ENCODE peak calls at places on chromosomes 13 and 19, in four cellular contexts. J, Z, P and N are unnamed samples.

GRCh38 chr13:49220035-49220855 is at the start of gene MLNR:
- DNase-seq in J (peak; percentile 22), P (peak; percentile 65), Z (no peak), N (no peak)

GRCh38 chr13:65892859-65893258 is 1337.3 kb downstream of the PCDH9 start:
- DNase-seq in Z (no peak), P (no peak), J (no peak), N (no peak)

GRCh38 chr13:73767191-73767741 is 366.9 kb downstream of the KLF12 start:
- DNase-seq in J (no peak), P (no peak), Z (no peak), N (no peak)

GRCh38 chr13:76936736-76937135 is 11.6 kb upstream of the ACOD1 start:
- DNase-seq in J (no peak), Z (no peak), P (no peak), N (no peak)

GRCh38 chr19:5536337-5536894 is 31.3 kb downstream of the TINCR start:
- DNase-seq in P (no peak), J (peak; percentile 70), Z (no peak), N (peak; percentile 63)

GRCh38 chr13:77918391-77919261 is at the start of gene EDNRB:
- DNase-seq in P (peak; percentile 55), Z (no peak), J (peak; percentile 29), N (peak; percentile 56)

GRCh38 chr19:54882758-54883157 is 8.7 kb downstream of the FCAR start:
- DNase-seq in Z (no peak), P (no peak), J (no peak), N (no peak)

GRCh38 chr13:29923554-29924481 is 73.4 kb upstream of the UBL3 start:
- DNase-seq in J (peak; percentile 92), Z (peak; percentile 81), P (peak; percentile 95), N (peak; percentile 83)

GRCh38 chr19:43525836-43526771 is 897 bp downstream of the ETHE1 start:
- DNase-seq in J (peak; percentile 39), Z (no peak), P (no peak), N (peak; percentile 43)

GRCh38 chr19:1858412-1859081 is 4.8 kb downstream of the KLF16 start:
- DNase-seq in J (no peak), P (peak; percentile 56), Z (no peak), N (no peak)

GRCh38 chr13:44364601-44365000 is 9.0 kb upstream of the SERP2 start:
- DNase-seq in Z (no peak), J (no peak), P (no peak), N (no peak)

GRCh38 chr13:58773280-58773859 is 1141.8 kb downstream of the PCDH17 start:
- DNase-seq in Z (no peak), J (no peak), P (no peak), N (no peak)

GRCh38 chr19:13461536-13461935 is 44.7 kb downstream of the CACNA1A start:
- DNase-seq in P (no peak), J (no peak), Z (no peak), N (no peak)

GRCh38 chr13:35672611-35673010 is 196.1 kb upstream of the MAB21L1 start:
- DNase-seq in Z (no peak), J (no peak), P (no peak), N (no peak)

GRCh38 chr19:13838071-13838942 is 38.6 kb upstream of the NANOS3 start:
- DNase-seq in J (no peak), Z (no peak), P (no peak), N (no peak)

GRCh38 chr13:53254495-53254894 is 225.9 kb downstream of the OLFM4 start:
- DNase-seq in J (no peak), Z (no peak), P (no peak), N (no peak)

GRCh38 chr19:7947939-7948338 is 4.5 kb upstream of the TIMM44 start:
- DNase-seq in Z (no peak), J (no peak), P (no peak), N (no peak)

GRCh38 chr13:40060318-40061007 is 405.0 kb downstream of the COG6 start:
- DNase-seq in P (no peak), J (peak; percentile 96), Z (peak; percentile 46), N (peak; percentile 70)

GRCh38 chr19:18416778-18417249 is 2.4 kb upstream of the SSBP4 start:
- DNase-seq in Z (no peak), P (peak; percentile 91), J (peak; percentile 77), N (peak; percentile 80)

GRCh38 chr13:51292000-51292550 is 47.4 kb upstream of the SERPINE3 start:
- DNase-seq in P (no peak), J (no peak), Z (no peak), N (no peak)

GRCh38 chr13:76879211-76879875 is 6.9 kb downstream of the KCTD12 start:
- DNase-seq in Z (peak; percentile 57), P (peak; percentile 65), J (peak; percentile 23), N (peak; percentile 66)

GRCh38 chr19:3683866-3684816 is 16.1 kb downstream of the PIP5K1C start:
- DNase-seq in P (no peak), J (no peak), Z (no peak), N (peak; percentile 22)
- H3K4me3 ChIP-seq in P (no peak overlapping the region), J (no peak overlapping the region), Z (no peak overlapping the region), N (no peak overlapping the region)

GRCh38 chr13:41848435-41849255 is 112.3 kb downstream of the VWA8 start:
- DNase-seq in P (no peak), Z (no peak), J (no peak), N (no peak)
- TF ChIP-seq CTCF in P (no peak), Z (no peak), J (no peak), N (no peak)

GRCh38 chr19:47186337-47187022 is 44.5 kb downstream of the BBC3 start:
- DNase-seq in J (no peak), P (no peak), Z (no peak), N (no peak)

GRCh38 chr19:47187023-47187655 is 43.9 kb downstream of the BBC3 start:
- DNase-seq in J (no peak), Z (no peak), P (no peak), N (no peak)

GRCh38 chr19:47188507-47189033 is 42.4 kb downstream of the BBC3 start:
- DNase-seq in J (no peak), P (no peak), Z (no peak), N (no peak)

GRCh38 chr19:47187797-47188196 is 43.2 kb downstream of the BBC3 start:
- DNase-seq in J (no peak), P (no peak), Z (no peak), N (no peak)

DNA sequence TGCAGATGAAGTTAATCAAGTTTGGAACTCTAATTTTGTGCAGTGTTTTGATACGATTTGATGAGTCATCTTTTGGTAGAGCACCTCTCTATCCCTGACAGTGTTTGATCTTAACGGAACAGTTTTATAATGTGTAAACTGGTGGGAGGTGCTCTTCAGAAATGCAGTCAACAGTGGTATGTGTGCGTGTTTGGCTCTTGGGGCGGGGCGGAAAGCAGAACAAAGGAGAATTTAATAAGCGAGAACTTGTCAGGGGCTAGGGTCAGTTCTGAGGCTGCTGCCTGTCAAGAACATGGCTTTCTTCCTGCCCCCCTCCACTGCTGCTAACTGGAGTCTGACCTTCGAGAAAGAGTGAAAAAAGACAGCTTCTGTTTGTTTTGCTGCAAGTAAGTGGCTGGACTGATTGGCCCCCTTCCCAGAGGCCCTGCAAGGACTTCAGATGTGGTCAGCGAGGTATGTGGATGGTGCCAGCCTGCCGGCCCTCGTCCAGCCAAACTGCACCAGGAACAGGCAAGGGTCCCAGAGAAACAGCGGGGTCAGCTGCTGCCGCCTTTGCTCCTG is 40.8 kb downstream of the BBC3 start:
- DNase-seq in P (peak; percentile 56), J (peak; percentile 61), Z (peak; percentile 29), N (peak; percentile 82)
- H3K36me3 ChIP-seq in P (no peaks in the 10 kb centered on the region), J (no peaks in the 10 kb centered on the region), Z (no peaks in the 10 kb centered on the region), N (no peaks in the 10 kb centered on the region)

DNA sequence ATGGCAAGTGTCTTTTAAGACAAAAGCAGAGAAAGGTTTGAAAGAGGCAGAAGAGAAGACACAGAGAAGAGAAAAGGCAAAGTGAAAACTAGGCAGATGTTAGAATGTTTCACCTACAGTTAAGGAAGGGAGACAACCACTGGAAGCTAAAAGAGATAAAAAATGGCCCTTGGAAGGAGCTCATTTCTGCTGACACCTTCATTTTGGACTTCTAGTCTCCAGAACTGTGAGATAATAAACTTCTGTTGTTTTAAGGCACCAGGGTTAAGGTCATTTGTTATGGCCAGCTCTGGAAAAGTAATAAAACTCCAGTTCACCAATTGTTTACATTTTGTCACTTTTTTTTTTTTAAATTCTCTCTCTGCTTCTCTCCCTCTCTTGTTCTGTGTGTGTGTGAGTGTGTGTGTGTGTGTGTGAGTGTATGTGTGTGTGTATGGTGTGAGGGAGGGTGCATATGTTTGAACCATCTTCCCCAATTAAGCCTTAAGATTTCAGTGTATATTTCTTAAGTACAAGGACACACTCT is 374.6 kb downstream of the DACH1 start:
- DNase-seq in J (no peak), Z (no peak), P (no peak), N (no peak)
- H3K4me3 ChIP-seq in J (no peak overlapping the region), Z (no peak overlapping the region), P (no peak overlapping the region), N (no peak overlapping the region)

DNA sequence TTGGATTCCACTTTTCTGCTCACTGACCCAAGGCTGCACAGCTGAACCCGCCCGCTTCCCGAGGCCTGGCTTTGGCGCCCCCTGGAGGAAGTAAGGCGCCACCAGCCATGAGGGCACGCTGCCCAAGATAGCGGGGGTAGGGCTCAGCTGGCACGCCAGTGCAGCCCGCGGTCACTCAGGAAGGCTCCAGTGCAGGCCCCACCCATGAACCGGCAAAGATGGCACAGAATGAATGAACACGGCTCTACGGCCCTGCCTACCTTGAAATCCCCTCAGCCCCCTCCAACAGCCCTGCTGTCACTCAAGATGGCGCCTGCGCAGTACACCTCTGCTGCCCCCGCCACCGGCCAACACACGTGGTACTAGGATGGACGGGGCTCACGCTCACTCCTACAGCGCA is 3.0 kb downstream of the PEG3 start:
- DNase-seq in Z (peak; percentile 33), P (peak; percentile 91), J (peak; percentile 86), N (peak; percentile 91)
- TF ChIP-seq CTCF in Z (peak; percentile 22), P (peak; percentile 73), J (peak; percentile 31), N (peak; percentile 78)

GRCh38 chr19:812049-812816 is 9.5 kb downstream of the PLPPR3 start:
- DNase-seq in Z (no peak), P (no peak), J (no peak), N (no peak)

GRCh38 chr19:812819-813358 is 8.9 kb downstream of the PLPPR3 start:
- DNase-seq in P (no peak), J (no peak), Z (no peak), N (no peak)

GRCh38 chr19:810077-810855 is 11.5 kb downstream of the PLPPR3 start:
- DNase-seq in Z (no peak), P (no peak), J (no peak), N (peak; percentile 54)

GRCh38 chr19:811511-812048 is 10.2 kb downstream of the PLPPR3 start:
- DNase-seq in J (no peak), Z (no peak), P (no peak), N (no peak)

DNA sequence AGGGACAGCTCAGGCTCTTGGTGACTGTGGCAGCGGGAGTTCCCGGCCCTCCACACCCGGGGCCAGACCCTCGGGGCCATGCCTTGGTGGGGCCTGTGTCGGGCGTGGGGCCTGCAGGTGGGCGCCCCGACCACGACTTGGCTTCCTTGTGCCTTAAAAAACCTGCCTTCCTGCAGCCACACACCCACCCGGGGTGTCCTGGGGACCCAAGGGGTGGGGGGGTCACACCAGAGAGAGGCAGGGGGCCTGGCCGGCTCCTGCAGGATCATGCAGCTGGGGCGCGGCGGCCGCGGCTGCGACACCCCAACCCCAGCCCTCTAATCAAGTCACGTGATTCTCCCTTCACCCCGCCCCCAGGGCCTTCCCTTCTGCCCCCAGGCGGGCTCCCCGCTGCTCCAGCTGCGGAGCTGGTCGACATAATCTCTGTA is 10.7 kb downstream of the PLPPR3 start:
- DNase-seq in Z (no peak), P (no peak), J (no peak), N (peak; percentile 30)
- H3K36me3 ChIP-seq in Z (peaks cover 73% of the 10 kb centered on the region), P (peaks cover 63% of the 10 kb centered on the region), J (peaks cover 45% of the 10 kb centered on the region), N (no peaks in the 10 kb centered on the region)